ENCODE peak calls at places on chromosomes 6 and 20, in ten cellular contexts. Q is AG10803; U is naive thymus-derived CD4-positive, alpha-beta T cell; J is endodermal cell; T is AG09309; D is HCT116; R is psoas muscle; K is OCI-LY7; A is hepatocyte; N is bronchial epithelial cell. W is an unnamed sample.

GRCh38 chr20:11260611-11261010 is 586.8 kb upstream of the JAG1 start:
- DNase-seq in A (no peak), K (no peak), R (no peak), D (no peak), U (no peak), J (no peak), T (no peak), Q (no peak), N (no peak), W (no peak)

GRCh38 chr20:1890469-1891262 is 4.5 kb upstream of the SIRPA start:
- DNase-seq in U (no peak), K (no peak), Q (no peak), T (no peak), D (no peak), A (no peak), N (no peak), J (no peak), R (no peak), W (no peak)

GRCh38 chr20:32451340-32451681 is 93.2 kb downstream of the ASXL1 start:
- DNase-seq in T (no peak), U (no peak), J (no peak), D (no peak), R (no peak), Q (no peak), K (no peak), A (no peak), N (no peak), W (no peak)

GRCh38 chr6:147941143-147941542 is 401.5 kb upstream of the SASH1 start:
- DNase-seq in D (no peak), K (no peak), J (no peak), U (no peak), R (no peak), Q (peak), T (peak), A (no peak), N (peak), W (peak)

GRCh38 chr6:165571068-165571682 is 91.9 kb downstream of the PDE10A start:
- DNase-seq in D (no peak), T (no peak), R (no peak), Q (peak), U (no peak), K (no peak), J (no peak), A (no peak), N (peak), W (no peak)

GRCh38 chr20:62642666-62643520 is 590 bp downstream of the SLCO4A1 start:
- DNase-seq in N (no peak), D (no peak), T (no peak), J (peak), A (no peak), K (peak), U (peak), Q (no peak), R (no peak), W (no peak)

GRCh38 chr6:9086331-9086730 is 651.0 kb upstream of the SLC35B3 start:
- DNase-seq in R (no peak), J (peak), Q (peak), D (no peak), U (no peak), T (no peak), A (no peak), N (no peak), K (no peak), W (peak)

GRCh38 chr6:45791181-45791580 is 224.5 kb downstream of the CLIC5 start:
- DNase-seq in K (no peak), J (no peak), R (no peak), U (no peak), Q (no peak), A (no peak), D (no peak), N (peak), T (no peak), W (no peak)

GRCh38 chr6:8839626-8840025 is 404.3 kb upstream of the SLC35B3 start:
- DNase-seq in R (no peak), A (no peak), N (peak), J (no peak), Q (no peak), K (no peak), T (no peak), D (no peak), U (no peak), W (no peak)

GRCh38 chr6:21031182-21031581 is 496.9 kb downstream of the CDKAL1 start:
- DNase-seq in R (no peak), A (no peak), D (no peak), J (no peak), K (no peak), N (no peak), U (no peak), T (no peak), Q (no peak), W (no peak)
- H3K4me3 ChIP-seq in R (no peak), A (no peak), D (no peak), J (no peak), K (no peak), N (no peak), U (no peak), T (no peak), Q (no peak), W (no peak)

DNA sequence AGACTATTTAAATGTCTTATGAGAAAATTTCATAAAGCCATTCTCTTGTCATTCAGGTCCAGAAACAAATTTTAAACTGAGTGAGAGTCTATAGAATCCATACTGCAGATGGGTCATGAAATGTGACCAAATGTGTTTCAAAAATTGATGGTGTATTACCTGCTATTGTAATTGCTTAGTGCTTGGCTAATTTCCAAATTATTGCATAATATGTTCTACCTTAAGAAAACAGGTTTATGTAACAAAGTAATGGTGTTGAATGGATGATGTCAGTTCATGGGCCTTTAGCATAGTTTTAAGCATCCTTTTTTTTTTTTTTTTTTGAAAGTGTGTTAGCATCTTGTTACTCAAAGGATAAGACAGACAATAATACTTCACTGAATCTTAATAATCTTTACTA is 5.0 kb downstream of the MARCKS start:
- DNase-seq in R (no peak), N (peak), A (no peak), D (no peak), T (no peak), Q (no peak), K (no peak), U (no peak), J (no peak), W (no peak)
- H3K4me3 ChIP-seq in R (peak), N (no peak), A (no peak), D (no peak), T (peak), Q (peak), K (no peak), U (no peak), J (no peak), W (no peak)

GRCh38 chr6:2949536-2950083 is 21.8 kb downstream of the SERPINB6 start:
- DNase-seq in J (peak), R (no peak), D (no peak), K (no peak), T (no peak), Q (no peak), N (no peak), A (no peak), U (no peak), W (no peak)

GRCh38 chr6:2952557-2953095 is 18.7 kb downstream of the SERPINB6 start:
- DNase-seq in N (peak), J (peak), U (no peak), Q (peak), D (peak), A (peak), T (peak), K (peak), R (peak), W (peak)

GRCh38 chr6:2951723-2952122 is 19.6 kb downstream of the SERPINB6 start:
- DNase-seq in Q (no peak), K (no peak), N (no peak), A (no peak), U (no peak), R (peak), T (no peak), J (peak), D (no peak), W (no peak)

GRCh38 chr6:2950713-2951112 is 20.7 kb downstream of the SERPINB6 start:
- DNase-seq in N (peak), R (no peak), K (no peak), D (no peak), Q (no peak), U (no peak), A (no peak), T (no peak), J (peak), W (no peak)

DNA sequence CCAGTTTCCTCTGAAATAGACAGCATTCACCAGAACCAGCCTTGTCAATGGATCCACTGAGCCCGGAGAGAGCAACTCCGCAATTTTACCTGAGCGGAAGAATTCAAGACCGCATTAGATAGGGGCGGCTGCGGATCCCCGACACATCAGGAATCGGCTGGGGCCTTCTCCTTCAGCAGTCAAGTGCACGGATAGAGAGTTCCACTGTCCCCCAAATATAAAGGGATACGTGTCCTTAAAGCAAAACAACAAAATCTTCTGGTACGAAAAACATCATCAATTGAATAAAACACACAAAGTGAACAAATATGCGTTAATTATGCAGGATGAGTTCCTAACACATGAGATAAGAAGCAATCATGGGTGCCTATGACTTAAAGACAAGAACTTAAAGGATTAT is 18.3 kb downstream of the SERPINB6 start:
- DNase-seq in T (no peak), Q (no peak), D (no peak), U (no peak), N (no peak), K (no peak), J (no peak), A (no peak), R (no peak), W (no peak)
- H3K4me3 ChIP-seq in T (no peak), Q (no peak), D (no peak), U (no peak), N (no peak), K (no peak), J (no peak), A (no peak), R (peak), W (no peak)

DNA sequence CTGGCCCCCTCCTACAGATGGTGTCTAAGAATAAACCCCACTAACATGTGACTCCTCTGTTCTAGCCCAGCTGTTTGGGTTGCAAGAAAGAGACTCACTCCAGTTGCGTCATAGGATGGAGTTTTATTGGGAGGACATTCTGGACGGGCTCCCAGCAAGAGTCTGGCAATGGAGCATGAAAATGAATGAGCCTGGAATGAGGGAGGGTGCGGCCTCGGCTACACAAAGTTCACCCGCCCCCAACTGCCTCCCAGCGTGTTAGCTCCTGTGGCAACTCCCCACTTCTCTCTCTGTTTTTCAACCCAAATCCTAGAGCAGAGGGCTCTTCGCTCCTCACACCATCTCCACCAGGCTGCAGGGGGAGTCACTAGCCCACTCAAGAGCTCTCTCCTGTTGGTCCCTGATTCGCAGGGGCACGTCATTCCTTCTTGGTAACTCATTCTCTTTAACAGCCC is 5.1 kb upstream of the ADAM33 start:
- DNase-seq in U (no peak), K (no peak), A (peak), T (peak), D (no peak), R (peak), J (no peak), N (peak), Q (peak), W (peak)
- H3K4me3 ChIP-seq in U (no peak), K (no peak), A (no peak), T (peak), D (no peak), R (no peak), J (no peak), N (no peak), Q (peak), W (no peak)